ENCODE peak calls at places on chromosome 19, in six cellular contexts. F is EH; T is keratinocyte; Q is stimulated activated CD4-positive, alpha-beta T cell treated with anti-CD3 and anti-CD28 coated beads, Interleukin-15, amount 100 ng/mL, for 48 hours; N is left colon; Y is stimulated activated naive B cell treated with anti-CD40 and anti-IgM and Interleukin-4, amounts not matched to agents 10 μg/mL and 1 μg/mL and 100 μg/mL, for 72 hours. G is an unnamed sample.

GRCh38 chr19:2054763-2055162 is 3.7 kb upstream of the MKNK2 start:
- DNase-seq in F (no peak), T (no peak), Q (no peak), N (peak; percentile 86), Y (no peak), G (no peak)

GRCh38 chr19:36151144-36152051 is 849 bp downstream of the COX7A1 start:
- DNase-seq in F (peak; percentile 37), T (no peak), Q (no peak), N (no peak), Y (no peak), G (no peak)

GRCh38 chr19:39870171-39870971 is 24.2 kb upstream of the FBL start:
- DNase-seq in F (no peak), T (no peak), Q (no peak), N (peak; percentile 16), Y (no peak), G (no peak)

GRCh38 chr19:6632002-6632621 is 37.8 kb downstream of the TNFSF14 start:
- DNase-seq in F (peak; percentile 67), T (no peak), Q (peak; percentile 84), N (peak; percentile 56), Y (peak; percentile 73), G (peak; percentile 50)

GRCh38 chr19:50401505-50402450 is 17.0 kb upstream of the SPIB start:
- DNase-seq in F (no peak), T (no peak), Q (no peak), N (no peak), Y (no peak), G (no peak)

GRCh38 chr19:11194657-11195056 is 2.7 kb downstream of the KANK2 start:
- DNase-seq in F (no peak), T (no peak), Q (no peak), N (no peak), Y (no peak), G (no peak)

GRCh38 chr19:1516395-1516753 is 3.6 kb upstream of the ADAMTSL5 start:
- DNase-seq in F (no peak), T (no peak), Q (no peak), N (no peak), Y (no peak), G (no peak)

GRCh38 chr19:51803965-51804364 is 9.0 kb downstream of the FPR3 start:
- DNase-seq in F (no peak), T (no peak), Q (no peak), N (no peak), Y (no peak), G (no peak)

GRCh38 chr19:2586196-2586595 is 110.3 kb downstream of the GADD45B start:
- DNase-seq in F (no peak), T (no peak), Q (no peak), N (no peak), Y (no peak), G (no peak)

G was measured in PC-9.